ENCODE peak calls at places on chromosomes 3 and 15, in nine cellular contexts. H is left lobe of liver; T is vagina; Q is mammary epithelial cell; N is EH; A is T-helper 9 cell; V is T-helper 17 cell; J is Kasumi-1; D is CD4-positive, alpha-beta memory T cell. S is an unnamed sample.

GRCh38 chr3:4583441-4583840 is 90.3 kb downstream of the ITPR1 start:
- DNase-seq in N (no peak), Q (no peak), T (peak), D (no peak), V (no peak), A (no peak), J (no peak), H (no peak), S (no peak)

GRCh38 chr3:10709110-10709781 is 106.8 kb upstream of the SLC6A11 start:
- DNase-seq in A (no peak), N (no peak), H (no peak), D (no peak), V (no peak), T (no peak), J (no peak), Q (no peak), S (no peak)

GRCh38 chr3:13567684-13568514 is 19.0 kb downstream of the FBLN2 start:
- DNase-seq in T (no peak), H (no peak), A (no peak), V (no peak), D (no peak), Q (no peak), N (no peak), J (no peak), S (no peak)

GRCh38 chr15:59160880-59161593 is 45.6 kb upstream of the LDHAL6B start:
- DNase-seq in T (no peak), D (no peak), Q (no peak), H (no peak), N (no peak), J (peak), A (no peak), V (no peak), S (peak)

GRCh38 chr15:75622505-75622904 is 3.0 kb downstream of the SNUPN start:
- DNase-seq in N (no peak), T (no peak), D (no peak), H (no peak), A (no peak), Q (no peak), V (no peak), J (no peak), S (no peak)

GRCh38 chr3:52248816-52249547 is 3.4 kb downstream of the PPM1M start:
- DNase-seq in T (no peak), H (peak), V (no peak), J (no peak), N (no peak), D (no peak), Q (no peak), A (no peak), S (no peak)

GRCh38 chr15:40190591-40190990 is 29.7 kb downstream of the BUB1B start:
- DNase-seq in T (no peak), N (peak), J (no peak), Q (peak), V (no peak), H (no peak), D (no peak), A (no peak), S (no peak)

GRCh38 chr3:129764090-129764489 is 129.4 kb downstream of the TMCC1 start:
- DNase-seq in J (no peak), A (no peak), T (no peak), D (no peak), Q (no peak), H (no peak), N (no peak), V (no peak), S (no peak)

GRCh38 chr15:41585140-41586047 is 26.4 kb downstream of the TYRO3 start:
- DNase-seq in D (peak), H (peak), A (peak), V (peak), N (peak), Q (peak), T (no peak), J (peak), S (no peak)

GRCh38 chr3:71784914-71785593 is at the start of gene PROK2:
- DNase-seq in H (peak), V (no peak), T (no peak), D (peak), Q (no peak), A (peak), N (no peak), J (no peak), S (no peak)

GRCh38 chr15:60582370-60583036 is 103.6 kb upstream of the ICE2 start:
- DNase-seq in H (no peak), D (peak), V (peak), N (no peak), Q (no peak), T (no peak), A (no peak), J (no peak), S (no peak)

GRCh38 chr3:195921334-195921771 is 13.0 kb upstream of the TNK2 start:
- DNase-seq in A (no peak), H (peak), T (no peak), Q (no peak), N (peak), V (no peak), D (no peak), J (no peak), S (no peak)

GRCh38 chr3:170038434-170039110 is 777 bp downstream of the GPR160 start:
- DNase-seq in J (peak), H (no peak), T (no peak), N (no peak), D (peak), Q (no peak), A (peak), V (peak), S (no peak)

GRCh38 chr15:56428821-56429458 is 36.0 kb downstream of the MNS1 start:
- DNase-seq in T (no peak), N (peak), J (peak), Q (peak), D (peak), A (no peak), V (no peak), H (no peak), S (peak)

GRCh38 chr3:5217824-5218595 is 30.5 kb downstream of the EDEM1 start:
- DNase-seq in Q (no peak), T (no peak), H (peak), J (no peak), D (no peak), V (no peak), A (no peak), N (no peak), S (no peak)

GRCh38 chr3:175356899-175357324 is 497.8 kb downstream of the NAALADL2 start:
- DNase-seq in H (no peak), Q (no peak), J (no peak), N (peak), D (no peak), T (no peak), V (no peak), A (no peak), S (no peak)

GRCh38 chr3:185328324-185329004 is 34.5 kb upstream of the MAP3K13 start:
- DNase-seq in A (no peak), H (peak), N (no peak), J (no peak), Q (no peak), T (no peak), D (no peak), V (no peak), S (no peak)

GRCh38 chr3:145951431-145951830 is 209.6 kb downstream of the PLOD2 start:
- DNase-seq in H (no peak), J (no peak), D (no peak), Q (no peak), N (peak), V (no peak), A (no peak), T (no peak), S (no peak)

GRCh38 chr3:55668359-55668758 is 181.3 kb upstream of the WNT5A start:
- DNase-seq in D (no peak), J (no peak), T (no peak), V (no peak), Q (no peak), A (no peak), H (no peak), N (peak), S (no peak)